ENCODE peak calls at places on chromosome 12, in seven cellular contexts. T is foreskin keratinocyte; O is heart left ventricle; W is CD8-positive, alpha-beta T cell; B is GM10248; V is cardiac muscle cell; N is HFFc6. J is an unnamed sample.

GRCh38 chr12:68067762-68068376 is 78.6 kb downstream of the IFNG-AS1 start:
- DNase-seq in T (no peak), V (peak), O (no peak), W (no peak), N (no peak), B (no peak), J (no peak)

GRCh38 chr12:48189331-48190125 is 6.1 kb downstream of the CCDC184 start:
- DNase-seq in O (peak), V (peak), T (no peak), W (peak), B (peak), N (peak), J (peak)

GRCh38 chr12:25689996-25690501 is 137.0 kb upstream of the LMNTD1 start:
- DNase-seq in O (peak), T (peak), N (no peak), W (no peak), V (peak), B (no peak), J (no peak)

GRCh38 chr12:108798551-108799221 is 58.7 kb downstream of the SSH1 start:
- DNase-seq in V (peak), B (no peak), O (no peak), N (no peak), T (no peak), W (no peak), J (no peak)

GRCh38 chr12:65501093-65501621 is 222.7 kb downstream of the MSRB3 start:
- DNase-seq in N (no peak), O (peak), B (no peak), T (no peak), W (no peak), V (peak), J (no peak)

GRCh38 chr12:106918746-106919145 is 37.0 kb upstream of the TMEM263 start:
- DNase-seq in W (no peak), V (peak), B (no peak), T (no peak), N (no peak), O (no peak), J (no peak)

GRCh38 chr12:110965574-110965973 is 45.2 kb upstream of the MYL2 start:
- DNase-seq in W (no peak), N (no peak), O (no peak), V (no peak), T (no peak), B (no peak), J (no peak)

GRCh38 chr12:12095016-12095415 is 24.3 kb downstream of the BCL2L14 start:
- DNase-seq in T (no peak), V (peak), W (no peak), N (no peak), B (no peak), O (no peak), J (no peak)

GRCh38 chr12:82912406-82912805 is 225.7 kb downstream of the TMTC2 start:
- DNase-seq in W (no peak), B (no peak), T (peak), O (no peak), N (no peak), V (peak), J (no peak)

GRCh38 chr12:81859521-81859920 is 100.4 kb upstream of the PPFIA2 start:
- DNase-seq in W (no peak), T (no peak), O (no peak), V (peak), B (no peak), N (no peak), J (no peak)

GRCh38 chr12:104011265-104011664 is 38.7 kb downstream of the GLT8D2 start:
- DNase-seq in T (peak), O (no peak), V (peak), B (no peak), W (no peak), N (peak), J (no peak)

GRCh38 chr12:110403146-110403974 is at the start of gene ANAPC7:
- DNase-seq in T (peak), V (peak), O (peak), N (peak), B (peak), W (peak), J (peak)

GRCh38 chr12:121668750-121669524 is 517 bp downstream of the MORN3 start:
- DNase-seq in O (no peak), W (peak), T (no peak), V (peak), B (no peak), N (no peak), J (no peak)

GRCh38 chr12:12592930-12593329 is 18.7 kb upstream of the CREBL2 start:
- DNase-seq in V (peak), N (peak), T (no peak), B (no peak), O (no peak), W (no peak), J (no peak)

GRCh38 chr12:118337194-118337838 is 35.4 kb downstream of the TAOK3 start:
- DNase-seq in V (peak), N (peak), B (no peak), W (no peak), T (no peak), O (no peak), J (no peak)

GRCh38 chr12:2629051-2629450 is 165.7 kb upstream of the FKBP4 start:
- DNase-seq in B (no peak), N (no peak), T (no peak), V (no peak), O (no peak), W (no peak), J (no peak)

GRCh38 chr12:83114042-83114441 is 427.3 kb downstream of the TMTC2 start:
- DNase-seq in N (no peak), B (no peak), T (no peak), O (no peak), V (no peak), W (no peak), J (no peak)

GRCh38 chr12:129246630-129247029 is 393.4 kb downstream of the GLT1D1 start:
- DNase-seq in T (no peak), W (no peak), V (no peak), O (no peak), N (no peak), B (no peak), J (no peak)

GRCh38 chr12:28460420-28461130 is 270.3 kb downstream of the CCDC91 start:
- DNase-seq in T (no peak), B (no peak), V (no peak), O (no peak), W (no peak), N (no peak), J (peak)

GRCh38 chr12:57147641-57147944 is 174 bp upstream of the LRP1-AS start:
- DNase-seq in W (no peak), B (no peak), N (peak), V (peak), T (no peak), O (no peak), J (no peak)

GRCh38 chr12:89185889-89186288 is 166.4 kb downstream of the DUSP6 start:
- DNase-seq in O (no peak), B (no peak), W (no peak), N (no peak), V (no peak), T (no peak), J (no peak)

DNA sequence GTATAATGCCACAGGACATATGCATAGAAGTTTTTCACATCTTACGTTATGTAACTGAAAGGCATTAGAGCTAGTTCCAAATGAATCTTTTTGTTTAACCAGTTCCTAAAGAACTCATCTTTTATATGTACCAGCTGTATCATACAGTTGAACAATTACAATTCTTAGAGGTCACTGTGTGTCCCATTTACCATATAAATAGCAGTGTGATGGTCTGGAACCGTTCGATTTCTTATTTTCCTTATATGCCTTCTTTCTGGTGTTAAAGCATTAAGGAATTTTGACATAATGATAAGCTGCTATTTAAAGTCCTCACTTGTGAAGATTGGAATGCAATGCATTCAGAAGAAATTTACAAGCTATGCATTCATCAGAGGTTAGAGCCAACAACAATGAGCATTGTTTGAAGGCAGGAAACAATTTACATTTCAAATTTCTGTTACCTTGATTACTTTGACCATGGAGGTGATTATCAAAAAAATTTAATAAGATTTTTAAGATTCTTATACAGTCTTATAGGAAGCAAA is 80.0 kb upstream of the PRICKLE1 start:
- DNase-seq in O (no peak), B (no peak), T (no peak), V (peak), N (no peak), W (no peak), J (no peak)
- TF ChIP-seq CTCF in O (no peak), B (no peak), T (no peak), V (no peak), N (no peak), W (no peak), J (no peak)

GRCh38 chr12:124083708-124084107 is 110.7 kb downstream of the ZNF664 start:
- DNase-seq in W (no peak), O (no peak), N (no peak), B (no peak), T (no peak), V (no peak), J (no peak)

GRCh38 chr12:124087251-124088141 is 114.5 kb downstream of the ZNF664 start:
- DNase-seq in W (no peak), O (no peak), B (no peak), V (no peak), N (no peak), T (no peak), J (no peak)

GRCh38 chr12:124082676-124083075 is 109.7 kb downstream of the ZNF664 start:
- DNase-seq in N (no peak), B (no peak), V (no peak), T (no peak), W (no peak), O (no peak), J (no peak)

GRCh38 chr12:124086299-124086898 is 113.4 kb downstream of the ZNF664 start:
- DNase-seq in W (no peak), O (no peak), T (no peak), B (no peak), V (no peak), N (no peak), J (no peak)

DNA sequence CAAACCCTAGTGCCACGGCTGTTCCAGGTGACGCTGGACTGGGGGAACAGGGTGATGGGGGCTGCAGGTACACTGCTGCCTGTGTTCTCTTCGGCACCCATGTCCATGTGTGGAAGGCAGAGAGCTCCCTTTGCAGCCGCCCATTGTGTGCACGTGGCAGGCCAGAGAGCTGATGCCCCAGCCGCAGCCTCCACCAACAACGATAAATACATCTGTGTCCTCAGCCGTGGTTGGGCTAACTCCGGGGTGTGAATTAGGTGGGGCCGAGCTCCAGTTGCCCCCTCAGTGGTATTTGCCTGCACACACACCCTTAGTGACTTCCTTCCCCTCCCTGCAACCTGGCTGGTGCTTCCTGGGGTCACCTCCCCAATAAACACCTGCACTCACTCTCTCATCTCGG is 112.4 kb downstream of the ZNF664 start:
- DNase-seq in W (no peak), N (no peak), B (no peak), O (no peak), T (no peak), V (no peak), J (no peak)
- TF ChIP-seq CTCF in W (no peak), N (no peak), B (no peak), O (no peak), T (no peak), V (no peak), J (no peak)

GRCh38 chr12:90407841-90408240 is 547.1 kb downstream of the CCER1 start:
- DNase-seq in O (no peak), N (no peak), V (peak), W (no peak), B (no peak), T (no peak), J (no peak)
- TF ChIP-seq CTCF in O (no peak), N (no peak), V (no peak), W (no peak), B (no peak), T (peak), J (no peak)

GRCh38 chr12:105765053-105766019 is 373.4 kb downstream of the NUAK1 start:
- DNase-seq in T (no peak), V (no peak), N (no peak), W (no peak), O (no peak), B (no peak), J (no peak)

GRCh38 chr12:105774037-105774436 is 364.7 kb downstream of the NUAK1 start:
- DNase-seq in T (no peak), V (no peak), N (no peak), O (no peak), B (no peak), W (no peak), J (no peak)

GRCh38 chr12:105773501-105773900 is 365.3 kb downstream of the NUAK1 start:
- DNase-seq in O (no peak), T (no peak), N (no peak), B (no peak), W (no peak), V (no peak), J (no peak)

GRCh38 chr12:105766029-105766428 is 372.7 kb downstream of the NUAK1 start:
- DNase-seq in N (no peak), O (no peak), V (no peak), B (no peak), W (no peak), T (no peak), J (no peak)

GRCh38 chr12:105769486-105769885 is 369.3 kb downstream of the NUAK1 start:
- DNase-seq in B (no peak), W (no peak), N (no peak), O (no peak), V (no peak), T (no peak), J (no peak)
- TF ChIP-seq CTCF in B (no peak), W (no peak), N (no peak), O (no peak), V (no peak), T (no peak), J (no peak)

GRCh38 chr12:38053655-38054464 is 262.7 kb upstream of the ALG10B start:
- DNase-seq in V (no peak), B (no peak), O (no peak), T (no peak), W (no peak), N (no peak), J (no peak)
- TF ChIP-seq CTCF in V (no peak), B (no peak), O (no peak), T (peak), W (no peak), N (no peak), J (no peak)

DNA sequence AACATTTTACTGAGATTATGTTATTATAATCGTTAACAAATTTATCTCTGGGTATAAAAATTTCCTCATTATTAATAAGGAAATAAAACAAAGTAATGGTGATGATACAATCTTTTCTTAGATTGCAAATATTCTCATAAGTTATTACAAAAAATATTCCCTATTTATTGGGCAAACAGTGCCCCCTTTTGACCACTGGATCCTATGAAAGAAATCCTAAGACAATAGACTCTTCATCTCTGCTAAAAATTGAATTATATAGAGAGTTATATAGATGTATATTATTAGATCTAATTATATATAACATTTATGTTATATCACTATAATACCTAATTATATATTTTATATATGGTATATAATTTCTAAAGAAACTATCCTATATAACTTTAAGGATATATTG is 94.2 kb upstream of the FGD4 start:
- DNase-seq in B (no peak), T (no peak), W (no peak), N (no peak), V (peak), O (no peak), J (no peak)
- TF ChIP-seq CTCF in B (no peak), T (peak), W (peak), N (peak), V (peak), O (no peak), J (peak)

GRCh38 chr12:95788637-95789036 is 1.9 kb downstream of the NTN4 start:
- DNase-seq in N (peak), O (no peak), B (no peak), W (no peak), V (peak), T (no peak), J (no peak)
- TF ChIP-seq CTCF in N (no peak), O (no peak), B (no peak), W (no peak), V (no peak), T (no peak), J (no peak)

GRCh38 chr12:45557020-45557419 is 172.5 kb upstream of the ARID2 start:
- DNase-seq in T (no peak), B (no peak), N (no peak), W (no peak), O (no peak), V (no peak), J (no peak)

GRCh38 chr12:45558353-45558752 is 171.2 kb upstream of the ARID2 start:
- DNase-seq in B (no peak), N (no peak), T (no peak), V (no peak), W (no peak), O (no peak), J (no peak)

GRCh38 chr12:45549503-45549902 is 180.0 kb upstream of the ARID2 start:
- DNase-seq in B (no peak), W (no peak), N (no peak), V (no peak), O (no peak), T (no peak), J (no peak)

GRCh38 chr12:45547822-45548221 is 181.7 kb upstream of the ARID2 start:
- DNase-seq in N (peak), B (peak), W (no peak), O (no peak), V (peak), T (no peak), J (no peak)

DNA sequence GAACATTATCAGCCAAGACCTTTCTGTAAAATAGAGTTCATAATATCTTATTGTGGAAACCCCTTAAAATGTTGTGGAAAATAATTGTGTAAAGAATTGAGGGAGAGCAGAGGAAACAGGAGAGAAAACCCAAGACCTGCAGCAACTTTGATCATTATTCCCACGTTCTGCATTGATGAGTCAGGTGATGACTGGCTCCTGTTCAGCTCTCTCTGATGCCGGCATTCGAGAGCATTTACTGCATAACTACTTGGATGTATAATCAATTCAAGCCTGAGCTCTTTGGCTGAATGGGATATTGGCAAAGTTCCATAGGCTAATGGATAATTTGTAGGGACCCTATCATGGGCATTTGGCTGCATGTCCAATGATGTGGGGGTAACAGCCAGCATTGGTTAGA is 176.3 kb upstream of the ARID2 start:
- DNase-seq in O (no peak), V (no peak), B (no peak), W (no peak), T (peak), N (no peak), J (no peak)
- TF ChIP-seq CTCF in O (no peak), V (no peak), B (no peak), W (no peak), T (no peak), N (no peak), J (no peak)

GRCh38 chr12:49675137-49675536 is 32.1 kb downstream of the FMNL3 start:
- DNase-seq in W (no peak), O (no peak), N (no peak), B (no peak), T (no peak), V (no peak), J (no peak)

GRCh38 chr12:49671051-49671765 is 36.0 kb downstream of the FMNL3 start:
- DNase-seq in O (no peak), W (peak), B (no peak), V (no peak), N (no peak), T (no peak), J (no peak)

GRCh38 chr12:49674318-49674985 is 32.8 kb downstream of the FMNL3 start:
- DNase-seq in N (peak), T (no peak), O (peak), W (no peak), V (peak), B (no peak), J (no peak)

GRCh38 chr12:49672351-49673181 is 34.6 kb downstream of the FMNL3 start:
- DNase-seq in V (no peak), T (no peak), N (no peak), W (no peak), O (peak), B (no peak), J (no peak)

GRCh38 chr12:49673446-49674317 is 33.5 kb downstream of the FMNL3 start:
- DNase-seq in T (no peak), B (peak), W (no peak), V (peak), O (peak), N (peak), J (no peak)
- TF ChIP-seq CTCF in T (no peak), B (no peak), W (no peak), V (peak), O (peak), N (peak), J (no peak)

J was measured in GM20000.